ENCODE peak calls at places on chromosomes 12 and 14, in six cellular contexts. K, W, R, B, P and S are unnamed samples.
A peak's percentile ranks its signal among the peaks of the same experiment; 100 is the strongest.

GRCh38 chr12:15131462-15131861 is 89.8 kb downstream of the RERG start:
- DNase-seq in R (no peak), K (no peak), W (no peak), B (no peak), P (no peak), S (no peak)

GRCh38 chr12:116539905-116540482 is 19.2 kb upstream of the MAP1LC3B2 start:
- DNase-seq in R (no peak), B (no peak), W (no peak), P (peak; percentile 55), K (no peak), S (no peak)

GRCh38 chr12:87779016-87779415 is 250.2 kb downstream of the C12orf50 start:
- DNase-seq in K (no peak), R (no peak), P (no peak), B (no peak), W (no peak), S (no peak)

GRCh38 chr14:27222671-27223070 is 624.8 kb upstream of the NOVA1 start:
- DNase-seq in P (no peak), B (no peak), W (no peak), K (no peak), R (no peak), S (no peak)

GRCh38 chr12:77954156-77954555 is 123.5 kb downstream of the NAV3 start:
- DNase-seq in R (no peak), W (no peak), B (no peak), K (no peak), P (no peak), S (no peak)

GRCh38 chr12:26791328-26791791 is 41.6 kb downstream of the ITPR2 start:
- DNase-seq in W (no peak), B (no peak), K (no peak), P (no peak), R (no peak), S (no peak)

GRCh38 chr14:47278233-47278842 is 397.1 kb downstream of the MDGA2 start:
- DNase-seq in W (no peak), P (no peak), B (no peak), K (no peak), R (no peak), S (no peak)

GRCh38 chr12:95126076-95126475 is 52.7 kb upstream of the NR2C1 start:
- DNase-seq in B (no peak), P (no peak), R (no peak), W (no peak), K (no peak), S (no peak)

GRCh38 chr12:77940011-77940423 is 109.3 kb downstream of the NAV3 start:
- DNase-seq in K (no peak), P (peak; percentile 19), B (no peak), R (no peak), W (no peak), S (no peak)

GRCh38 chr14:37369446-37369845 is 171.7 kb downstream of the MIPOL1 start:
- DNase-seq in R (no peak), B (no peak), W (no peak), K (no peak), P (no peak), S (no peak)

GRCh38 chr12:27549231-27549800 is 25.3 kb downstream of the PPFIBP1 start:
- DNase-seq in B (no peak), K (no peak), R (no peak), P (no peak), W (no peak), S (no peak)

GRCh38 chr14:88492272-88493089 is 62.3 kb downstream of the PTPN21 start:
- DNase-seq in R (no peak), B (no peak), W (peak; percentile 24), K (no peak), P (peak; percentile 52), S (peak; percentile 84)

GRCh38 chr12:48815281-48816110 is 2.8 kb upstream of the CACNB3 start:
- DNase-seq in R (no peak), W (no peak), P (peak; percentile 80), K (peak; percentile 87), B (peak; percentile 85), S (peak; percentile 79)

GRCh38 chr12:107318804-107319535 is 225.6 kb upstream of the CRY1 start:
- DNase-seq in R (no peak), K (no peak), P (no peak), B (peak; percentile 60), W (peak; percentile 15), S (no peak)

GRCh38 chr14:105476937-105477658 is 2.5 kb downstream of the CRIP2 start:
- DNase-seq in W (no peak), B (peak; percentile 81), P (no peak), R (no peak), K (no peak), S (no peak)

GRCh38 chr12:34400423-34400881 is 378.2 kb downstream of the ALG10 start:
- DNase-seq in W (no peak), K (no peak), P (peak; percentile 4), R (peak; percentile 26), B (peak; percentile 28), S (no peak)

GRCh38 chr12:103840399-103840880 is 594 bp downstream of the NT5DC3 start:
- DNase-seq in P (peak; percentile 50), W (peak; percentile 3), K (peak; percentile 65), B (no peak), R (peak; percentile 74), S (no peak)

GRCh38 chr12:45468751-45469615 is 253.1 kb downstream of the ANO6 start:
- DNase-seq in B (no peak), W (no peak), K (no peak), P (no peak), R (no peak), S (no peak)

GRCh38 chr12:121524196-121524930 is 56.5 kb downstream of the KDM2B start:
- DNase-seq in B (peak; percentile 20), K (no peak), R (no peak), P (no peak), W (no peak), S (no peak)

GRCh38 chr12:2101359-2101758 is 48.6 kb downstream of the CACNA1C start:
- DNase-seq in W (no peak), B (no peak), R (no peak), K (peak; percentile 60), P (no peak), S (no peak)

GRCh38 chr12:95601626-95602025 is 50.4 kb upstream of the USP44 start:
- DNase-seq in K (no peak), W (no peak), P (no peak), B (no peak), R (no peak), S (no peak)

GRCh38 chr12:122064034-122064777 is 14.3 kb upstream of the MLXIP start:
- DNase-seq in B (peak; percentile 91), P (peak; percentile 93), W (no peak), R (peak; percentile 89), K (peak; percentile 81), S (peak; percentile 95)

GRCh38 chr12:109255377-109255776 is 53.7 kb downstream of the FOXN4 start:
- DNase-seq in R (no peak), K (no peak), W (no peak), B (no peak), P (no peak), S (no peak)

GRCh38 chr14:73465833-73466532 is 7.6 kb upstream of the NUMB start:
- DNase-seq in B (no peak), K (no peak), P (no peak), W (no peak), R (no peak), S (peak; percentile 49)

GRCh38 chr12:15829255-15829654 is 40.1 kb upstream of the EPS8 start:
- DNase-seq in P (no peak), B (no peak), K (no peak), W (no peak), R (no peak), S (no peak)

GRCh38 chr12:130658561-130658960 is 57.5 kb downstream of the RIMBP2 start:
- DNase-seq in P (no peak), W (no peak), K (peak; percentile 6), R (no peak), B (no peak), S (no peak)

GRCh38 chr12:18998343-18999270 is 130.9 kb upstream of the PLEKHA5 start:
- DNase-seq in R (no peak), B (no peak), P (no peak), K (no peak), W (no peak), S (no peak)

GRCh38 chr14:100899841-100900771 is 3.4 kb downstream of the RTL1 start:
- DNase-seq in K (no peak), P (no peak), W (no peak), B (no peak), R (no peak), S (peak; percentile 58)

GRCh38 chr14:92755495-92755894 is 7.1 kb upstream of the LGMN start:
- DNase-seq in W (no peak), B (no peak), P (no peak), R (no peak), K (no peak), S (no peak)

GRCh38 chr14:55799523-55800095 is 219.6 kb downstream of the KTN1 start:
- DNase-seq in P (no peak), R (no peak), W (no peak), B (no peak), K (no peak), S (no peak)

GRCh38 chr12:8636581-8636980 is 23.9 kb upstream of the AICDA start:
- DNase-seq in W (no peak), B (no peak), P (no peak), K (no peak), R (no peak), S (no peak)

GRCh38 chr12:22173154-22173553 is 127.1 kb downstream of the CMAS start:
- DNase-seq in K (no peak), W (no peak), R (no peak), B (no peak), P (no peak), S (no peak)
- TF ChIP-seq CTCF in K (no peak), W (no peak), R (peak; percentile 25), B (no peak), P (no peak), S (no peak)

DNA sequence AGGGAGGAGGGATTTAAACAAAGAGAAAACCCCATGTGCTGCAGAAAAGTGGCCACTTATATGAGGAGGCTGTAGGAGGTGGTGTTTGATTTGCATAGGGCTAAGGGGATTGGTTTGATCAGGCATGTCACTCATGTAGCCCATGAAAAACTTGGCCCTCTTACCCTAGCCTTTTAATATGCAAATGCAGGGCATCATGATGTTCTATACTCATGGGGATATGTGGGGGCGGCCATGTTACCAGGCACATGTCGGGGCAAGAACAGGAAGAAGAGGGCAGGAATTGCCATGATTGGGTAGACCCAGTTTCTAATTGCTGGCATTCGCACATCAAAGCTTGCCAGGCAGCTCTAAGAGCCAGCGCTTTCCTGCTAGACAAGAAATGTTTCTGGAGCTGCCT is 28.8 kb downstream of the KLRK1 start:
- DNase-seq in B (no peak), P (no peak), R (no peak), K (no peak), W (no peak), S (no peak)
- H3K27ac ChIP-seq in B (no peak overlapping the region), P (peak overlapping the region; percentile 98), R (peak overlapping the region; percentile 85), K (no peak overlapping the region), W (no peak overlapping the region), S (no peak overlapping the region)

GRCh38 chr12:124856842-124857178 is 6.9 kb downstream of the SCARB1 start:
- DNase-seq in K (no peak), P (no peak), R (no peak), W (no peak), B (no peak), S (no peak)
- TF ChIP-seq CTCF in K (no peak), P (no peak), R (no peak), W (no peak), B (peak; percentile 0), S (no peak)

DNA sequence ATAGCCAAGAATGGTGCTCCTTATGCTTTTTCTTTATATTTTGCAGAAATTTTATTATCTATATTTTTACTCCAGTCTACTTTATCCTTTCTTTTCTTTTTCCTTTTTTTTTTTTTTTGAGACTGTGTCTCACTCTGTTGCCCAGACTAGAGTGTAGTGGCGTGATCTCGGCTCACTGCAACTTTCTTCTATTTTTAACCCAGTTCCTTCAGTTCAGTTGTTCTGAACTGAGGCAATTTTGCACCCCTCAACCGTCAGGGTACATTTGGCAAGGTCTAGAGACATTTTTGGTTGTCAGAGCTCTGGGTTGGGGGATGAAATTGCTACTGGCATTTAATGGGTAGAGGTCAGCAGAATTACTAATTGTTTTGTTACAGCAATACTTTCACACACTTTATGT is 75.7 kb downstream of the DIP2B start:
- DNase-seq in R (no peak), K (no peak), P (no peak), B (no peak), W (no peak), S (no peak)
- H3K27ac ChIP-seq in R (peak overlapping the region; percentile 42), K (no peak overlapping the region), P (no peak overlapping the region), B (no peak overlapping the region), W (no peak overlapping the region), S (no peak overlapping the region)